ENCODE peak calls at places on chromosomes 5 and 9, in four cellular contexts. Q is activated T-helper 1 cell treated with anti-CD3 and anti-CD28 coated beads, Interleukin-12 subunit alpha, Interleukin-12 subunit beta, Interleukin-2, Interleukin-4 antibody, amounts not matched to agents 30 ng/mL and 10 ng/mL and 1 ng/mL, durations not matched to agents 14 hours and 24 hours and 36 hours; K is tibial nerve; F is effector memory CD8-positive, alpha-beta T cell. L is an unnamed sample.

GRCh38 chr9:130138791-130139190 is 33.4 kb upstream of the NCS1 start:
- DNase-seq in Q (no peak), K (peak), F (no peak), L (peak)

GRCh38 chr5:135547590-135548254 is 12.0 kb upstream of the NEUROG1 start:
- DNase-seq in Q (no peak), K (no peak), F (no peak), L (no peak)

GRCh38 chr9:504921-505821 is 290.5 kb downstream of the DOCK8 start:
- DNase-seq in Q (no peak), K (no peak), F (no peak), L (peak)

GRCh38 chr9:126822278-126822677 is 17.4 kb downstream of the ZBTB43 start:
- DNase-seq in Q (no peak), K (no peak), F (no peak), L (peak)

GRCh38 chr5:55618318-55618717 is 83.6 kb upstream of the PLPP1 start:
- DNase-seq in Q (no peak), K (no peak), F (no peak), L (no peak)

GRCh38 chr9:21160178-21160577 is 6.3 kb downstream of the IFNA21 start:
- DNase-seq in Q (no peak), K (no peak), F (peak), L (no peak)

GRCh38 chr9:4301971-4302427 is 2.1 kb upstream of the GLIS3 start:
- DNase-seq in Q (no peak), K (peak), F (no peak), L (no peak)

GRCh38 chr5:28265877-28266276 is 1227.5 kb upstream of the CDH9 start:
- DNase-seq in Q (no peak), K (no peak), F (no peak), L (no peak)

GRCh38 chr9:2623046-2623865 is 1.7 kb downstream of the VLDLR start:
- DNase-seq in Q (no peak), K (no peak), F (no peak), L (peak)

GRCh38 chr9:134922066-134922931 is 4.6 kb upstream of the FCN1 start:
- DNase-seq in Q (no peak), K (no peak), F (no peak), L (no peak)

GRCh38 chr9:21030389-21031035 is 928 bp downstream of the HACD4 start:
- DNase-seq in Q (peak), K (no peak), F (peak), L (peak)

GRCh38 chr9:134689320-134690181 is 47.9 kb downstream of the COL5A1 start:
- DNase-seq in Q (no peak), K (peak), F (no peak), L (peak)

GRCh38 chr5:58751222-58751621 is 168.3 kb downstream of the RAB3C start:
- DNase-seq in Q (no peak), K (no peak), F (no peak), L (no peak)

GRCh38 chr5:81626524-81626923 is 124.4 kb downstream of the SSBP2 start:
- DNase-seq in Q (no peak), K (no peak), F (no peak), L (no peak)

GRCh38 chr9:78280982-78281668 is 15.8 kb upstream of the PSAT1 start:
- DNase-seq in Q (no peak), K (peak), F (no peak), L (peak)

GRCh38 chr5:1882337-1883119 is at the start of gene IRX4:
- DNase-seq in Q (no peak), K (no peak), F (no peak), L (no peak)

GRCh38 chr5:67291066-67291465 is 94.5 kb upstream of the CD180 start:
- DNase-seq in Q (no peak), K (no peak), F (no peak), L (no peak)